ENCODE peak calls at places on chromosome 13, in six cellular contexts. T, S, C, F, X and P are unnamed samples. For H3K4me1, the result is how much of the 10 kb centered on the place peaks cover.

GRCh38 chr13:43127103-43127817 is 103.9 kb downstream of the DNAJC15 start:
- DNase-seq in T (no peak), S (no peak), C (no peak), F (no peak), X (no peak), P (no peak)

GRCh38 chr13:43087960-43088580 is 64.7 kb downstream of the DNAJC15 start:
- DNase-seq in T (no peak), S (no peak), C (no peak), F (peak), X (no peak), P (no peak)

GRCh38 chr13:102018716-102019115 is 383.1 kb downstream of the FGF14 start:
- DNase-seq in T (no peak), S (no peak), C (no peak), F (no peak), X (no peak), P (no peak)

GRCh38 chr13:20391597-20392452 is 133.8 kb downstream of the CRYL1 start:
- DNase-seq in T (no peak), S (no peak), C (no peak), F (no peak), X (peak), P (peak)

GRCh38 chr13:39585219-39585618 is 17.8 kb downstream of the LHFPL6 start:
- DNase-seq in T (no peak), S (no peak), C (no peak), F (no peak), X (no peak), P (no peak)

GRCh38 chr13:25978961-25979360 is 72.9 kb downstream of the SHISA2 start:
- DNase-seq in T (no peak), S (no peak), C (no peak), F (no peak), X (no peak), P (no peak)

GRCh38 chr13:109644956-109645355 is 141.4 kb downstream of the IRS2 start:
- DNase-seq in T (no peak), S (no peak), C (no peak), F (no peak), X (no peak), P (no peak)

GRCh38 chr13:95784161-95784880 is 107.4 kb downstream of the DNAJC3 start:
- DNase-seq in T (no peak), S (no peak), C (no peak), F (no peak), X (no peak), P (no peak)

GRCh38 chr13:26785845-26786630 is 25.5 kb upstream of the GPR12 start:
- DNase-seq in T (no peak), S (peak), C (peak), F (no peak), X (no peak), P (no peak)

GRCh38 chr13:72463561-72463960 is 263.9 kb downstream of the MZT1 start:
- DNase-seq in T (no peak), S (peak), C (no peak), F (no peak), X (no peak), P (no peak)

GRCh38 chr13:42762251-42762650 is 19.1 kb upstream of the FAM216B start:
- DNase-seq in T (no peak), S (no peak), C (no peak), F (no peak), X (no peak), P (no peak)

GRCh38 chr13:102948006-102948405 is 102.2 kb downstream of the ERCC5 start:
- DNase-seq in T (no peak), S (no peak), C (no peak), F (no peak), X (no peak), P (no peak)

GRCh38 chr13:111280666-111281577 is 39.5 kb upstream of the TEX29 start:
- DNase-seq in T (no peak), S (no peak), C (no peak), F (no peak), X (no peak), P (no peak)

GRCh38 chr13:72652681-72653080 is 74.7 kb downstream of the MZT1 start:
- DNase-seq in T (no peak), S (no peak), C (no peak), F (no peak), X (no peak), P (no peak)

GRCh38 chr13:74550039-74550438 is 415.8 kb upstream of the KLF12 start:
- DNase-seq in T (no peak), S (no peak), C (no peak), F (no peak), X (no peak), P (no peak)

GRCh38 chr13:107295391-107296157 is 727.6 kb upstream of the ARGLU1 start:
- DNase-seq in T (no peak), S (no peak), C (no peak), F (no peak), X (no peak), P (no peak)

GRCh38 chr13:73173160-73173905 is 114.5 kb downstream of the KLF5 start:
- DNase-seq in T (no peak), S (no peak), C (no peak), F (no peak), X (no peak), P (no peak)

GRCh38 chr13:67277581-67277980 is 47.4 kb upstream of the PCDH9 start:
- DNase-seq in T (no peak), S (no peak), C (no peak), F (no peak), X (no peak), P (no peak)

GRCh38 chr13:96053003-96053703 is at the start of gene UGGT2:
- DNase-seq in T (peak), S (peak), C (peak), F (peak), X (peak), P (no peak)

GRCh38 chr13:80083097-80083429 is 257.9 kb downstream of the SPRY2 start:
- DNase-seq in T (no peak), S (no peak), C (no peak), F (no peak), X (no peak), P (no peak)

GRCh38 chr13:47798194-47798593 is 202.9 kb downstream of the SUCLA2 start:
- DNase-seq in T (no peak), S (no peak), C (no peak), F (no peak), X (no peak), P (no peak)

GRCh38 chr13:106533101-106533939 is 2.1 kb downstream of the EFNB2 start:
- DNase-seq in T (no peak), S (peak), C (peak), F (peak), X (peak), P (no peak)

GRCh38 chr13:95564948-95565347 is 12.4 kb downstream of the CLDN10 start:
- DNase-seq in T (no peak), S (no peak), C (no peak), F (no peak), X (no peak), P (no peak)

GRCh38 chr13:110110783-110111182 is 196.2 kb downstream of the COL4A1 start:
- DNase-seq in T (no peak), S (no peak), C (no peak), F (no peak), X (no peak), P (peak)

GRCh38 chr13:42548731-42549554 is 25.0 kb upstream of the TNFSF11 start:
- DNase-seq in T (no peak), S (peak), C (no peak), F (no peak), X (no peak), P (no peak)

GRCh38 chr13:21071015-21071414 is 9.6 kb upstream of the LATS2 start:
- DNase-seq in T (no peak), S (no peak), C (no peak), F (no peak), X (no peak), P (no peak)

DNA sequence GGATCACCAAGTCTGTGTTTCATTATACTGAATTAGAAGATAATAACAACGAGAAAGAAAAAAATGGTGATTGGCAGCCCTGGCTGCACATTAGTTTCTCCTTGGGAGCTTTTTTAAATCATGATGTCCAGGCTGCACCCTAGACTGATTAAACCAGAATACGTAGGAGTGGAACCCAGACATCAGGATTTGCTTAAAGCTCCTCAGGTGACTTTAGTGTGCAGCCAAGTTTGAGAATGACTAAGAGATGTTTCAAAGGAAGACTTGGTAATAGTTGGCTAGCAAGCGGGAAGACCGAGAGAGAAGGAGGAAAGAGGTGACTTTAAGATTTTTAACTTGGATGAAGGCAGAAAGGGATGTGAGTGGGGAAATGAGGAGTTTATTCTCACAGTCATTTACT is 71.4 kb upstream of the SERP2 start:
- DNase-seq in T (no peak), S (no peak), C (no peak), F (no peak), X (no peak), P (peak)
- H3K4me1 ChIP-seq in T (under half), S (half or more), C (under half), F (under half), X (under half), P (half or more)

GRCh38 chr13:76809369-76809768 is 76.8 kb downstream of the KCTD12 start:
- DNase-seq in T (no peak), S (no peak), C (no peak), F (no peak), X (no peak), P (no peak)

GRCh38 chr13:76813874-76814273 is 72.3 kb downstream of the KCTD12 start:
- DNase-seq in T (no peak), S (peak), C (no peak), F (no peak), X (no peak), P (no peak)

GRCh38 chr13:76815344-76815743 is 70.9 kb downstream of the KCTD12 start:
- DNase-seq in T (no peak), S (no peak), C (no peak), F (no peak), X (no peak), P (no peak)

GRCh38 chr13:76812971-76813691 is 73.1 kb downstream of the KCTD12 start:
- DNase-seq in T (no peak), S (no peak), C (no peak), F (no peak), X (no peak), P (no peak)

GRCh38 chr13:76812206-76812882 is 73.9 kb downstream of the KCTD12 start:
- DNase-seq in T (no peak), S (no peak), C (no peak), F (no peak), X (peak), P (no peak)
- TF ChIP-seq POLR2AphosphoS5 in T (no peak), S (no peak), C (no peak), F (no peak), X (no peak), P (no peak)

GRCh38 chr13:45258339-45258685 is 57.5 kb upstream of the KCTD4 start:
- DNase-seq in T (no peak), S (peak), C (no peak), F (no peak), X (no peak), P (no peak)

GRCh38 chr13:45257638-45258338 is 56.9 kb upstream of the KCTD4 start:
- DNase-seq in T (no peak), S (no peak), C (no peak), F (no peak), X (no peak), P (no peak)

GRCh38 chr13:45249662-45250061 is 48.8 kb upstream of the KCTD4 start:
- DNase-seq in T (no peak), S (no peak), C (no peak), F (no peak), X (no peak), P (no peak)

GRCh38 chr13:45256254-45256653 is 55.4 kb upstream of the KCTD4 start:
- DNase-seq in T (no peak), S (no peak), C (no peak), F (no peak), X (no peak), P (no peak)

DNA sequence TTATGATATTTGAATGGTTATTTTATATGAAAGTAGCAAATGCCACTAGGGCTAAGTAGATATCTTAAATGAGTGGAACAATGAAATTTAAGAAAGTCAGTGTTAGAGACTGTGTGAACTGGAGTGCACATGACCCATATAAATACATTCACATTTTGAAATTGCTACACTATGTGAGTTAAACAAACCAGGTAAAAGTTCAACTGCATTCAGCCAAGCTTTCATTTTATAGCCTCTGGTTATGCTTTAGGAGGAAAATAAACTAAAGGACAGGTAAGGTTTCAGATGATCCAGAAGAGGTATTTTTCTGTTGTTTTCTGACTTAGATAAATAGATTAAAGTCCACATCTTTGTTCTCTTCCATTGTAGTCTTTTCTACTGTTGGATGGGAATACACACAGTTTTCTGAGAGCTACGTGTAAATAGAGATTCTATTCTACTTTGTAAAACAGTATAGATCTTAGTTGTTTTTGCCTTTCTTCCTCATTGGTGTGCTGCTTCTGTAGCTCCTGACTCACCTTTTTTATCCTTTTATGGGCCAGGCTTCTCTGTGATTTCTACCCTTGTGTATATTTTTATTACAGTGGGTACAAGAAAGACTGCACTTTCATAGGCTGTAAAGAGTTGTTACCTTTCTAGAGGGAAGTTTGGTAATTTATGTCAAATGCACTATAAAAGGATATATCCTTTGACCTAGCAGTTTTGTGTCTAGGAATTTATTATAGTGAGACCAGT is 54.6 kb upstream of the KCTD4 start:
- DNase-seq in T (no peak), S (no peak), C (no peak), F (no peak), X (no peak), P (no peak)
- H3K4me1 ChIP-seq in T (under half), S (half or more), C (under half), F (under half), X (under half), P (under half)

GRCh38 chr13:113759525-113760137 is 605 bp downstream of the TMEM255B start:
- DNase-seq in T (no peak), S (no peak), C (peak), F (no peak), X (peak), P (no peak)
- TF ChIP-seq POLR2AphosphoS5 in T (no peak), S (no peak), C (peak), F (no peak), X (no peak), P (peak)

GRCh38 chr13:28425796-28426195 is 69.1 kb downstream of the FLT1 start:
- DNase-seq in T (no peak), S (no peak), C (no peak), F (no peak), X (no peak), P (no peak)
- H3K4me1 ChIP-seq in T (under half), S (under half), C (under half), F (under half), X (under half), P (under half)

GRCh38 chr13:50917572-50917971 is 8.0 kb downstream of the RNASEH2B start:
- DNase-seq in T (no peak), S (no peak), C (no peak), F (no peak), X (no peak), P (no peak)

GRCh38 chr13:50916701-50917184 is 7.2 kb downstream of the RNASEH2B start:
- DNase-seq in T (no peak), S (no peak), C (no peak), F (no peak), X (no peak), P (no peak)

GRCh38 chr13:50914301-50914700 is 4.7 kb downstream of the RNASEH2B start:
- DNase-seq in T (no peak), S (no peak), C (no peak), F (no peak), X (no peak), P (no peak)

GRCh38 chr13:50914848-50915247 is 5.3 kb downstream of the RNASEH2B start:
- DNase-seq in T (no peak), S (no peak), C (no peak), F (no peak), X (no peak), P (no peak)

DNA sequence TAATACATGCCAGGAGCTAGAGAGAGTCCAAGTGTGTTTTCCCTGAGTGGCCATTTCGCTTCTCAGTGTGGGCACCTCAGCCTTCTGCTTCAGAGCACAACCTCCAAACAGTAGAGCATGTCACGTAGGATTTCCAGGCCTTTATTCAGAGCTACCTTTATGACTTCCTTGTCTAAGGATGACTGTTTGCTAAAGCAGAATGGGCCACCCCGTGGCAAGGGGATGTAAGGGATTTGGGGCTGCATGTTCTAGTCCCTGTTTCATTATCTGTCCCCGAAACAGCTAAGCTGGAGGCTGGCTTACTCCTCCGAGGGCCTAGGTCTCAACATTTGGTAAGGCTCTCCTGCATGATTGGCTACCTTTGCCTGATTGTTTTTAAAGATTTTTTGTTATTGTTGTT is 6.0 kb downstream of the RNASEH2B start:
- DNase-seq in T (peak), S (no peak), C (no peak), F (no peak), X (no peak), P (no peak)
- TF ChIP-seq POLR2AphosphoS5 in T (no peak), S (no peak), C (no peak), F (no peak), X (no peak), P (no peak)

GRCh38 chr13:93233997-93234416 is 7.4 kb downstream of the GPC6 start:
- DNase-seq in T (no peak), S (no peak), C (no peak), F (no peak), X (no peak), P (no peak)

GRCh38 chr13:93235258-93236015 is 8.8 kb downstream of the GPC6 start:
- DNase-seq in T (no peak), S (no peak), C (no peak), F (no peak), X (no peak), P (no peak)

GRCh38 chr13:93231867-93232266 is 5.3 kb downstream of the GPC6 start:
- DNase-seq in T (no peak), S (no peak), C (no peak), F (no peak), X (no peak), P (no peak)

GRCh38 chr13:93230466-93230865 is 3.9 kb downstream of the GPC6 start:
- DNase-seq in T (no peak), S (no peak), C (no peak), F (no peak), X (no peak), P (no peak)

DNA sequence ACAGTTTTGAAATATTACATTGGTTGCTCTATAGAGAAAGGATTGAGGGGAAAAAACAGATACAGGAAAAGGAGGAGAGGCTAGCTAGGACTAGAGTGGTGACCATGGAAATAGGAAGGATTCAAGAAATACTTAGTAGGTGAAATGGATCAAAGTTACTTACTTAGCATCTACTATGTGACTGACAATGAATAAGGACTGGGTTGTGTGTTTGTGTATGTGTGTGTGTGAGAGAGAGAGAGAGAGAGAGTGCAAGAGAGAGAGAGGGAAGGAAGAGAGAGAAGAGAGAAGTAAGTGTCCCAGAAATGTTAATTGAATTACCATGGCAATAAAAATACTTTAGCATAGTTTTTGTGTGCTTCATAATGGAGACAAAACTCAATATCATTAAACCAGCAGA is 7.9 kb downstream of the GPC6 start:
- DNase-seq in T (no peak), S (no peak), C (no peak), F (no peak), X (no peak), P (no peak)
- H3K4me1 ChIP-seq in T (under half), S (under half), C (under half), F (under half), X (under half), P (under half)

GRCh38 chr13:61410266-61410665 is 5.4 kb downstream of the PCDH20 start:
- DNase-seq in T (no peak), S (no peak), C (no peak), F (no peak), X (no peak), P (no peak)
- TF ChIP-seq POLR2AphosphoS5 in T (no peak), S (no peak), C (no peak), F (no peak), X (no peak), P (no peak)

GRCh38 chr13:98479496-98480003 is 97.4 kb downstream of the STK24 start:
- DNase-seq in T (no peak), S (no peak), C (no peak), F (no peak), X (no peak), P (no peak)
- H3K4me1 ChIP-seq in T (half or more), S (half or more), C (half or more), F (under half), X (under half), P (half or more)